ENCODE peak calls at places on chromosome 16, in nine cellular contexts. X, V, O, D, C, H, T, B and L are unnamed samples.

GRCh38 chr16:84826558-84826941 is 6.8 kb downstream of the CRISPLD2 start:
- DNase-seq in C (no peak), T (no peak), H (no peak), O (no peak), B (no peak), X (no peak), V (no peak), D (no peak), L (peak)

GRCh38 chr16:65967376-65967775 is 399.1 kb upstream of the CDH5 start:
- DNase-seq in V (peak), T (no peak), O (no peak), C (no peak), X (no peak), D (no peak), H (no peak), B (no peak), L (no peak)

GRCh38 chr16:89574681-89575246 is 794 bp upstream of the CPNE7 start:
- DNase-seq in C (no peak), X (no peak), T (no peak), H (peak), B (peak), D (peak), V (peak), O (peak), L (peak)

GRCh38 chr16:58481931-58482330 is 18.0 kb upstream of the NDRG4 start:
- DNase-seq in C (no peak), D (no peak), X (no peak), B (no peak), V (no peak), T (no peak), H (no peak), O (no peak), L (no peak)

GRCh38 chr16:29820730-29821662 is 734 bp downstream of the MVP start:
- DNase-seq in B (no peak), V (no peak), H (peak), C (peak), X (no peak), O (peak), T (no peak), D (peak), L (peak)

GRCh38 chr16:3182608-3183444 is 5.2 kb upstream of the OR1F1 start:
- DNase-seq in T (no peak), V (no peak), X (no peak), H (peak), O (no peak), C (no peak), B (peak), D (peak), L (peak)

GRCh38 chr16:15899538-15900100 is 11.2 kb upstream of the CEP20 start:
- DNase-seq in B (no peak), V (peak), X (no peak), T (no peak), H (peak), O (no peak), C (no peak), D (peak), L (no peak)

GRCh38 chr16:69363281-69363717 is 11.7 kb upstream of the TMED6 start:
- DNase-seq in T (no peak), V (no peak), C (no peak), D (no peak), X (no peak), B (no peak), O (no peak), H (no peak), L (no peak)

GRCh38 chr16:70463235-70463634 is 8.8 kb downstream of the FCSK start:
- DNase-seq in D (no peak), O (no peak), X (no peak), C (no peak), V (no peak), H (no peak), T (no peak), B (no peak), L (no peak)

GRCh38 chr16:89863741-89864391 is 9.5 kb upstream of the TCF25 start:
- DNase-seq in H (no peak), V (no peak), T (no peak), B (peak), C (no peak), X (peak), D (peak), O (peak), L (no peak)

GRCh38 chr16:1078579-1079021 is 6.1 kb downstream of the SSTR5 start:
- DNase-seq in C (peak), T (no peak), O (no peak), B (no peak), X (no peak), H (peak), V (no peak), D (peak), L (no peak)

GRCh38 chr16:48384305-48384981 is 770 bp downstream of the SIAH1 start:
- DNase-seq in D (peak), T (peak), V (no peak), C (peak), H (peak), O (peak), B (peak), X (no peak), L (peak)

GRCh38 chr16:71840052-71840451 is 5.7 kb upstream of the ATXN1L start:
- DNase-seq in C (no peak), H (no peak), X (no peak), B (no peak), V (no peak), T (no peak), O (no peak), D (no peak), L (no peak)

GRCh38 chr16:78184554-78185183 is 85.2 kb downstream of the WWOX start:
- DNase-seq in V (no peak), X (no peak), C (no peak), D (peak), T (no peak), H (no peak), O (no peak), B (no peak), L (no peak)

GRCh38 chr16:88525663-88525990 is 44.6 kb upstream of the ZC3H18 start:
- DNase-seq in O (no peak), X (no peak), T (no peak), V (no peak), H (no peak), D (no peak), B (no peak), C (no peak), L (peak)

GRCh38 chr16:48629016-48629415 is 19.0 kb upstream of the N4BP1 start:
- DNase-seq in V (no peak), T (no peak), X (no peak), C (no peak), B (no peak), H (no peak), O (no peak), D (no peak), L (no peak)

GRCh38 chr16:49179714-49180330 is 101.8 kb downstream of the CBLN1 start:
- DNase-seq in C (no peak), X (no peak), B (no peak), V (no peak), O (no peak), H (no peak), T (no peak), D (no peak), L (no peak)

GRCh38 chr16:80682435-80683070 is 121.8 kb downstream of the CDYL2 start:
- DNase-seq in D (no peak), B (no peak), O (no peak), C (no peak), V (no peak), T (no peak), H (no peak), X (no peak), L (no peak)

GRCh38 chr16:81521141-81521626 is 76.6 kb downstream of the CMIP start:
- DNase-seq in D (no peak), O (peak), H (no peak), T (no peak), X (peak), B (no peak), C (peak), V (no peak), L (no peak)

GRCh38 chr16:1458336-1458976 is 14.1 kb upstream of the CCDC154 start:
- DNase-seq in T (no peak), C (no peak), V (no peak), D (no peak), B (no peak), O (no peak), X (no peak), H (no peak), L (no peak)

GRCh38 chr16:27526169-27526568 is 23.5 kb downstream of the GTF3C1 start:
- DNase-seq in X (no peak), O (no peak), T (no peak), C (no peak), V (no peak), B (no peak), H (no peak), D (no peak), L (peak)

GRCh38 chr16:83060-83603 is 5.1 kb downstream of the MPG start:
- DNase-seq in C (no peak), V (no peak), O (no peak), B (no peak), T (no peak), D (no peak), H (no peak), X (no peak), L (no peak)

GRCh38 chr16:2270588-2271470 is 2.9 kb upstream of the RNPS1 start:
- DNase-seq in C (no peak), T (no peak), O (no peak), H (no peak), B (no peak), X (no peak), D (no peak), V (no peak), L (peak)

GRCh38 chr16:74766729-74767128 is 7.9 kb downstream of the FA2H start:
- DNase-seq in O (no peak), T (no peak), X (no peak), V (no peak), D (no peak), B (no peak), H (no peak), C (no peak), L (no peak)

GRCh38 chr16:64589836-64590235 is 532.0 kb downstream of the CDH11 start:
- DNase-seq in O (no peak), B (no peak), C (no peak), T (no peak), D (peak), H (no peak), V (no peak), X (no peak), L (no peak)